ENCODE peak calls at places on chromosomes 16 and 17, in four cellular contexts. X is GM12878, H is K562, B is HepG2. Q is an unnamed sample.

GRCh38 chr17:28545787-28546415 is 6.5 kb downstream of the UNC119 start:
- DNase-seq in X (no peak), H (peak), B (no peak), Q (no peak)

GRCh38 chr16:81928975-81929374 is 82.3 kb downstream of the SDR42E1 start:
- DNase-seq in X (no peak), H (peak), B (no peak), Q (peak)

GRCh38 chr17:37191219-37191618 is 184.6 kb upstream of the C17orf78 start:
- DNase-seq in X (no peak), H (no peak), B (no peak), Q (no peak)

GRCh38 chr17:82981141-82981540 is 98.3 kb upstream of the METRNL start:
- DNase-seq in X (no peak), H (no peak), B (no peak), Q (no peak)

GRCh38 chr17:80045703-80046102 is 9.3 kb downstream of the CCDC40 start:
- DNase-seq in X (no peak), H (no peak), B (no peak), Q (no peak)

GRCh38 chr16:58727028-58727781 is 6.9 kb downstream of the GOT2 start:
- DNase-seq in X (no peak), H (no peak), B (no peak), Q (no peak)

GRCh38 chr17:16442594-16443389 is 27.4 kb downstream of the TRPV2 start:
- DNase-seq in X (no peak), H (no peak), B (no peak), Q (no peak)

GRCh38 chr17:5286846-5287245 is 4.8 kb downstream of the RABEP1 start:
- DNase-seq in X (no peak), H (no peak), B (no peak), Q (peak)

GRCh38 chr16:88850531-88851199 is 6.1 kb downstream of the GALNS start:
- DNase-seq in X (no peak), H (no peak), B (no peak), Q (no peak)

GRCh38 chr17:8393470-8394231 is 4.0 kb downstream of the RNF222 start:
- DNase-seq in X (no peak), H (no peak), B (no peak), Q (no peak)

GRCh38 chr16:27681681-27682080 is 131.7 kb downstream of the KATNIP start:
- DNase-seq in X (no peak), H (no peak), B (no peak), Q (no peak)

GRCh38 chr16:50354629-50355456 is 13.9 kb downstream of the BRD7 start:
- DNase-seq in X (no peak), H (peak), B (no peak), Q (peak)

GRCh38 chr17:64037802-64038201 is 17.4 kb upstream of the ICAM2 start:
- DNase-seq in X (no peak), H (no peak), B (no peak), Q (no peak)

GRCh38 chr17:9648521-9649110 is 3.3 kb downstream of the USP43 start:
- DNase-seq in X (no peak), H (no peak), B (no peak), Q (peak)

GRCh38 chr17:50196826-50197225 is 4.6 kb downstream of the COL1A1 start:
- DNase-seq in X (no peak), H (no peak), B (no peak), Q (no peak)

GRCh38 chr16:53605979-53606378 is 97.7 kb downstream of the RPGRIP1L start:
- DNase-seq in X (no peak), H (no peak), B (no peak), Q (no peak)

GRCh38 chr16:58814348-58814801 is 80.3 kb upstream of the GOT2 start:
- DNase-seq in X (no peak), H (peak), B (peak), Q (peak)

GRCh38 chr17:43722269-43722619 is 36.3 kb downstream of the SOST start:
- DNase-seq in X (no peak), H (no peak), B (no peak), Q (no peak)

GRCh38 chr17:42421479-42422332 is 1.4 kb downstream of the CAVIN1 start:
- DNase-seq in X (no peak), H (peak), B (no peak), Q (peak)

GRCh38 chr16:3695610-3696369 is 21.5 kb downstream of the TRAP1 start:
- DNase-seq in X (no peak), H (no peak), B (peak), Q (no peak)

GRCh38 chr16:30473231-30474061 is 904 bp downstream of the ITGAL start:
- DNase-seq in X (no peak), H (no peak), B (no peak), Q (no peak)

GRCh38 chr17:791807-792206 is 9.7 kb downstream of the MRM3 start:
- DNase-seq in X (no peak), H (no peak), B (no peak), Q (no peak)

GRCh38 chr16:86819523-86819887 is 241.2 kb downstream of the FOXL1 start:
- DNase-seq in X (no peak), H (no peak), B (no peak), Q (peak)

GRCh38 chr16:72739577-72739976 is 308.4 kb downstream of the ZFHX3 start:
- DNase-seq in X (no peak), H (no peak), B (peak), Q (peak)

GRCh38 chr17:37358098-37358829 is 17.5 kb upstream of the C17orf78 start:
- DNase-seq in X (no peak), H (peak), B (peak), Q (peak)

GRCh38 chr17:3929181-3929580 is 12.9 kb upstream of the P2RX1 start:
- DNase-seq in X (no peak), H (no peak), B (no peak), Q (no peak)

GRCh38 chr17:10668771-10669170 is 11.7 kb upstream of the MYH3 start:
- DNase-seq in X (no peak), H (no peak), B (no peak), Q (no peak)

GRCh38 chr17:28306954-28307401 is 12.0 kb upstream of the TMEM97 start:
- DNase-seq in X (no peak), H (no peak), B (no peak), Q (peak)

GRCh38 chr16:11682655-11683096 is 14.4 kb downstream of the SNN start:
- DNase-seq in X (no peak), H (no peak), B (no peak), Q (no peak)

GRCh38 chr16:2438121-2438520 is 8.9 kb downstream of the CCNF start:
- DNase-seq in X (no peak), H (no peak), B (no peak), Q (no peak)

GRCh38 chr17:80811181-80812105 is 180.2 kb upstream of the CHMP6 start:
- DNase-seq in X (no peak), H (no peak), B (no peak), Q (no peak)

GRCh38 chr17:33983824-33984574 is 271.1 kb upstream of the CCL2 start:
- DNase-seq in X (no peak), H (no peak), B (no peak), Q (no peak)

GRCh38 chr17:6677158-6677831 is 25.7 kb downstream of the C17orf100 start:
- DNase-seq in X (no peak), H (no peak), B (peak), Q (no peak)

GRCh38 chr17:17934796-17935195 is 37.4 kb downstream of the TOM1L2 start:
- DNase-seq in X (no peak), H (no peak), B (no peak), Q (no peak)

GRCh38 chr17:48127371-48128051 is 19.9 kb downstream of the SNX11 start:
- DNase-seq in X (no peak), H (no peak), B (no peak), Q (no peak)

GRCh38 chr17:58783380-58783779 is 27.7 kb downstream of the PPM1E start:
- DNase-seq in X (no peak), H (no peak), B (no peak), Q (no peak)

DNA sequence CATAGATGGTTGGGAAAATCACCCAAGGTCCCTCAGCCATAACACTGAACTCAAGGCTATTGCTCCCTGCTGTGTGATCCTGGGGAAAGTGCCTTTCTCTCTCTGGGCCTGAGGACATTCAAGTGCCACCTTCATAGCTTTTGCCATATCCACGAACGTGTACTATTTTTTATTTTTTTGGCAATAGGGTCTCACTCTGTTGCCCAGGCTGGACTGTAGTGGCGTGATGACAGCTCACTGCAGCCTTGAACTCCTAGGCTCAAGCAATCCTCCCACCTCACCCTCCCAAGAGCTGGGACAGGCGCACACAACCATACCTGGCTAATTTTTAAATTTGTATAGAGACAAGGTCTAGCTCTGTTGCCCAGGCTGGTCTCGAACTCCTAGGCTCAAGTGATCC is 10.6 kb downstream of the PLLP start:
- DNase-seq in X (no peak), H (no peak), B (no peak), Q (no peak)
- H3K4me2 ChIP-seq in X (no peak), H (no peak), B (no peak), Q (no peak)

DNA sequence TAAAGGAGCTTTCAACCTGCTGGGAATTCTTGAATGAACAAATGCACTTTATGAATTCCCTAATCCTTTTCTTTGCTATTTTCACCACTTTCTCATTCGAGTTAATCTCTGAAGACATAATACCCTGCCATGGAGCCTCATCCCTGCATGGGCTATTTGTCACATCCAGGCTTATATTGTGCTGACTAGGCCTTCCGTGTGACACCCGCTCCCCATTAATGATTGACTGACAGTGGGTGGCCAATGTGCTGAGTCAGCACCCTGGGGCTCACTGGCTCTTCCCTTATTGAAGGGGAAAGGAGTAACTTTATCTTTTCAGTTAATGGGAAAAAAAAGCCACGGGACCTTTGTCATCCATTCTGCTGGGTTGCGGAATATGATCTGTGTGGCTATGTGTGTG is 1024.8 kb upstream of the EEF2KMT start:
- DNase-seq in X (no peak), H (no peak), B (no peak), Q (no peak)
- TF ChIP-seq REST in X (no peak), H (no peak), B (no peak), Q (no peak)

DNA sequence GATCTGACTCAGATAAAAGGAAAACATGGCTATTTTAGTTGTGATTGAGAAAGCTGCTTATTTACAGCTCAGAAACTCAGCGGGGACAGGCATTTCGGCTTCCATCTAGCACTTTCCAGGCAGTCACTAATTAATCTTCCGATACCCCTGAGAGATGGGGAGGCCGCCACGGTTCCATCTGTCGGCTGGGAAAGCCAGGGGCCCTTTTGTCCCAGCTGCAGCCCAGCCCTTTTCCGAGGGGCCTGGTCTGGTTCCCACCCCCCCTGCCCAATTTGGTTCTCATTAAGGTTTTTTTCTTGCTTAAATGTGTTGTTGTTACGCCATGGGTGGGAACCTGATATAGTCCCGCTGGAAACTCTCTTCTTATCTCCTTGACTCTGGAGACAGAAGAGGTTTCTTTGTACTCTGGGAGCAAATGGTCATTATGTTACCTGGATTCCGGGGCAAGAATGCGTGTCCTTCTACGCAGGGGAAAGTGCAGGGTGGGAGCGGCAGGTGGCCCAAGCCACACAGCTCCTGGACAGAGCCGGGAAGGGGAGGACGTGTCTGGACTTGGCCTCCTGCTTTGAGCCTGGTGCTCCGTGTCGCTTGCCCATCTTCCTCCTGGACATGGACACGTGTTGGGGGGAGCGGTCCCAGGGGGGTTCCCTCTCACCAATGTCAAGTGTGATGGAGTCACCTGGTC is 50.9 kb upstream of the GSE1 start:
- DNase-seq in X (no peak), H (no peak), B (no peak), Q (no peak)
- TF ChIP-seq CREB1 in X (no peak), H (no peak), B (no peak), Q (no peak)

GRCh38 chr17:71460943-71461342 is 659.9 kb upstream of the SOX9 start:
- DNase-seq in X (no peak), H (no peak), B (no peak), Q (peak)
- H3K4me2 ChIP-seq in X (no peak), H (no peak), B (no peak), Q (no peak)

GRCh38 chr16:7013990-7014389 is 318.7 kb upstream of the RBFOX1 start:
- DNase-seq in X (no peak), H (peak), B (peak), Q (peak)
- TF ChIP-seq REST in X (peak), H (peak), B (peak), Q (peak)

GRCh38 chr17:66488874-66489273 is 186.5 kb downstream of the PRKCA start:
- DNase-seq in X (no peak), H (no peak), B (no peak), Q (no peak)
- TF ChIP-seq CREB1 in X (no peak), H (no peak), B (no peak), Q (no peak)

GRCh38 chr16:1428511-1428910 is 2.4 kb upstream of the PERCC1 start:
- DNase-seq in X (no peak), H (peak), B (no peak), Q (peak)
- H3K4me2 ChIP-seq in X (no peak), H (no peak), B (peak), Q (no peak)

GRCh38 chr16:69424053-69424934 is at the start of gene CYB5B:
- DNase-seq in X (peak), H (peak), B (peak), Q (peak)
- TF ChIP-seq REST in X (no peak), H (no peak), B (peak), Q (no peak)

Q was measured in GM23338.